ENCODE peak calls at places on chromosome 5, in seven cellular contexts. S, R, B, P, W, H and D are unnamed samples.

GRCh38 chr5:139982157-139982974 is 60.7 kb downstream of the NRG2 start:
- DNase-seq in R (no peak), B (no peak), H (peak), P (peak), S (no peak), W (no peak), D (peak)

GRCh38 chr5:172872997-172873491 is 39.0 kb downstream of the ERGIC1 start:
- DNase-seq in H (peak), B (no peak), W (no peak), P (no peak), S (no peak), R (no peak), D (no peak)

GRCh38 chr5:170067152-170067551 is 38.5 kb upstream of the FOXI1 start:
- DNase-seq in S (no peak), H (no peak), W (no peak), B (no peak), P (no peak), R (no peak), D (no peak)

GRCh38 chr5:8349855-8350254 is 480.9 kb downstream of the MTRR start:
- DNase-seq in H (no peak), S (no peak), P (no peak), R (no peak), B (no peak), W (no peak), D (no peak)

GRCh38 chr5:14416709-14417108 is 164.9 kb upstream of the OTULINL start:
- DNase-seq in W (no peak), S (no peak), R (no peak), P (no peak), B (no peak), H (peak), D (no peak)

GRCh38 chr5:178785999-178786398 is 55.5 kb upstream of the ZNF354A start:
- DNase-seq in P (no peak), B (no peak), S (no peak), W (no peak), R (no peak), H (peak), D (no peak)

GRCh38 chr5:7955476-7955875 is 86.5 kb downstream of the MTRR start:
- DNase-seq in W (no peak), H (no peak), P (no peak), S (no peak), B (no peak), R (no peak), D (no peak)

GRCh38 chr5:39760385-39761198 is 335.8 kb upstream of the DAB2 start:
- DNase-seq in S (no peak), W (peak), H (no peak), B (no peak), R (no peak), P (peak), D (no peak)

GRCh38 chr5:135667204-135667603 is 88.4 kb upstream of the CXCL14 start:
- DNase-seq in P (no peak), S (no peak), R (no peak), H (no peak), W (no peak), B (no peak), D (no peak)

GRCh38 chr5:96869372-96869641 is 7.0 kb upstream of the ERAP2 start:
- DNase-seq in B (no peak), P (no peak), H (no peak), W (no peak), R (no peak), S (no peak), D (no peak)

GRCh38 chr5:39716532-39716971 is 291.8 kb upstream of the DAB2 start:
- DNase-seq in B (peak), W (no peak), P (no peak), H (peak), R (no peak), S (peak), D (no peak)

GRCh38 chr5:134524219-134524825 is 1.1 kb upstream of the JADE2 start:
- DNase-seq in P (no peak), R (peak), W (no peak), S (peak), H (peak), B (peak), D (peak)

GRCh38 chr5:61330341-61330878 is 1.6 kb upstream of the ZSWIM6 start:
- DNase-seq in P (no peak), R (peak), W (no peak), S (peak), H (no peak), B (peak), D (no peak)

GRCh38 chr5:171644536-171644935 is 141.1 kb upstream of the SMIM23 start:
- DNase-seq in H (peak), R (no peak), B (no peak), P (no peak), W (no peak), S (no peak), D (no peak)

GRCh38 chr5:78540335-78541057 is 108.1 kb downstream of the LHFPL2 start:
- DNase-seq in B (no peak), W (no peak), S (no peak), H (no peak), P (no peak), R (no peak), D (no peak)

GRCh38 chr5:37495210-37495609 is 116.1 kb downstream of the WDR70 start:
- DNase-seq in W (no peak), R (no peak), B (no peak), P (no peak), S (no peak), H (no peak), D (no peak)
- TF ChIP-seq CTCF in W (peak), R (no peak), B (peak), P (peak), S (no peak), H (no peak), D (peak)

GRCh38 chr5:159156426-159156835 is 52.9 kb downstream of the RNF145 start:
- DNase-seq in P (no peak), R (no peak), S (no peak), B (no peak), H (no peak), W (no peak), D (no peak)
- TF ChIP-seq CTCF in P (no peak), R (no peak), S (no peak), B (no peak), H (no peak), W (no peak), D (no peak)

DNA sequence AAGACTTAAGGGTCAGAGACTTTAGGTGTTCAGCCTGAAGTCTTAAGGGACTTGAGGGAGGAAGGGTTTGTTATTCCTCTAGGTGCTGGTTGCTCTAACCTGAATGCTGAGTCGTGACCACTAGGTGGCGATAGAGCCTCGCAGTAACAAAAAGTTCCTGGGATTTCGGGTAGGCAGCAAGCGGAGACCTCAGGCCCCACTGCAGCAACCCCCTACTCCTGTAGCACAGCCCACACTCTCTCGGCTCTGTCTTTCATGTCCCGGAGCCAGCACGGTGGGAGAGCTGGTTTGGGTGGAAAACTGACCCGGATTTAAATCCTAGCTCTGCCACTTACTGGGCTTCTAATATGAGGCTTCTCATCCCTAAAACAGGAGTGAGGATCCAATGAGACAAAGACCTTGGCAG is 100.3 kb upstream of the PANK3 start:
- DNase-seq in B (peak), R (peak), H (peak), S (peak), W (peak), P (no peak), D (peak)
- TF ChIP-seq CTCF in B (peak), R (peak), H (peak), S (peak), W (peak), P (peak), D (peak)

DNA sequence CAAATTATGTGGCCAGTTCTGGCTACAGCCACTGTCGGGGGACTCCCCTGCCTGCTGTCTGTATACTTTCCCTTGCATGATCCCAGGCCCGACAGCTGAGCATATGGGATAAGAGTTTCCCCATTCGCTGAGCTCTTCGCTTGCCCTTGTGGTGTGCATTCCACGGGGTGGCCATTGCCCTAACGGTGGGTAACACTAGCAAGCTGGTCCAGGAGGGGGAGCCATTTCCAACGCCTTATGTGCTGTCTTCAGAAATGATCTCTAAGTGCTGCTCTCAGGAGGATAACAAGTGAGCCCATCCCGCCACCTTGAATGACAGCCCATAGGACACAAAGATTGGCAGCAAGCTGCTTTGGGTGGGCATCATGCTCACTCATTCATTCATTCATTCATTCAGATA is 190.9 kb downstream of the FSTL4 start:
- DNase-seq in B (peak), S (peak), W (no peak), P (no peak), H (peak), R (no peak), D (no peak)
- TF ChIP-seq CTCF in B (peak), S (peak), W (peak), P (peak), H (peak), R (no peak), D (peak)

GRCh38 chr5:128708841-128709240 is 170.8 kb upstream of the FBN2 start:
- DNase-seq in W (no peak), S (no peak), R (no peak), H (peak), B (no peak), P (no peak), D (no peak)

GRCh38 chr5:128711216-128711615 is 173.2 kb upstream of the FBN2 start:
- DNase-seq in P (no peak), S (no peak), W (no peak), B (no peak), H (no peak), R (no peak), D (no peak)

DNA sequence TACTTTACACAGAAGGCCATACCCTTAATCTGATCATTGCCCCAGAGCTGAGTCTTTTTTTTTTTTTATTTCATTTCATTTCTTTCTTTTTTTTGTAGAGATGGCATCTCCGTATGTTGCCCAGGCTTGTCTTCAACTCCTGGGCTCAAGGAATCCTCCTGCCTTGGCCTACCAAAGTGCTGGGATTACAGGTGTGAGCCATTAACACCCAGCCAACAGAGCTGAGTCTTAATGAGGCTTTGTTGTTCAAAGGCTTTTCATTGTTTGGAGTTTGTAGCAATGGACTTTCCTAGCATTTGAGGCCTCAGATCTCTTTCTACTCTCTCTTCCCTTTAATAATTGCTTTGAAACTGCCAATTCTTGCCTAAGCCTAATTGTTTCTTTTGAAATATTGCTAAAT is 176.5 kb upstream of the FBN2 start:
- DNase-seq in B (no peak), W (no peak), S (no peak), H (no peak), R (no peak), P (no peak), D (no peak)
- TF ChIP-seq CTCF in B (no peak), W (no peak), S (no peak), H (no peak), R (no peak), P (no peak), D (no peak)